ENCODE peak calls at places on chromosome 19, in six cellular contexts. One of them, this sample, is unnamed.

GRCh38 chr19:35901854-35902661 is at the start of gene HCST:
- DNase-seq in HCT116: no peak
- DNase-seq in SK-N-SH: no peak
- DNase-seq in GM12878: no peak
- DNase-seq in HepG2: no peak
- DNase-seq in K562: no peak
- DNase-seq in this sample: no peak

GRCh38 chr19:18967358-18968146 is 26.5 kb upstream of the HOMER3 start:
- DNase-seq in HepG2: no peak
- DNase-seq in GM12878: no peak
- DNase-seq in K562: no peak
- DNase-seq in HCT116: no peak
- DNase-seq in SK-N-SH: no peak
- DNase-seq in this sample: no peak

GRCh38 chr19:11373166-11373884 is 1.1 kb upstream of the SWSAP1 start:
- DNase-seq in K562: no peak
- DNase-seq in GM12878: no peak
- DNase-seq in SK-N-SH: peak; percentile 86
- DNase-seq in HCT116: no peak
- DNase-seq in HepG2: no peak
- DNase-seq in this sample: no peak

GRCh38 chr19:7101498-7102253 is 32.2 kb downstream of the ZNF557 start:
- DNase-seq in GM12878: no peak
- DNase-seq in K562: no peak
- DNase-seq in HCT116: no peak
- DNase-seq in SK-N-SH: no peak
- DNase-seq in HepG2: no peak
- DNase-seq in this sample: no peak

GRCh38 chr19:27746691-27747380 is 1466.1 kb downstream of the UQCRFS1 start:
- DNase-seq in SK-N-SH: peak; percentile 7
- DNase-seq in HepG2: no peak
- DNase-seq in GM12878: no peak
- DNase-seq in K562: peak; percentile 6
- DNase-seq in HCT116: no peak
- DNase-seq in this sample: no peak

GRCh38 chr19:39506944-39507714 is 7.8 kb upstream of the SELENOV start:
- DNase-seq in SK-N-SH: peak; percentile 96
- DNase-seq in K562: peak; percentile 90
- DNase-seq in HepG2: peak; percentile 60
- DNase-seq in GM12878: no peak
- DNase-seq in HCT116: no peak
- DNase-seq in this sample: peak; percentile 100

GRCh38 chr19:10353793-10354391 is 14.5 kb upstream of the ICAM3 start:
- DNase-seq in GM12878: no peak
- DNase-seq in HCT116: peak; percentile 32
- DNase-seq in K562: peak; percentile 85
- DNase-seq in SK-N-SH: peak; percentile 77
- DNase-seq in HepG2: no peak
- DNase-seq in this sample: no peak

GRCh38 chr19:18281082-18282020 is at the start of gene JUND:
- DNase-seq in GM12878: peak; percentile 88
- DNase-seq in HCT116: peak; percentile 93
- DNase-seq in SK-N-SH: peak; percentile 95
- DNase-seq in HepG2: peak; percentile 92
- DNase-seq in K562: peak; percentile 96
- DNase-seq in this sample: no peak

GRCh38 chr19:37977992-37978391 is 71.0 kb downstream of the SIPA1L3 start:
- DNase-seq in GM12878: no peak
- DNase-seq in SK-N-SH: no peak
- DNase-seq in K562: no peak
- DNase-seq in HCT116: no peak
- DNase-seq in HepG2: no peak
- DNase-seq in this sample: no peak

GRCh38 chr19:18386543-18387251 is 739 bp downstream of the GDF15 start:
- DNase-seq in GM12878: no peak
- DNase-seq in K562: no peak
- DNase-seq in HCT116: no peak
- DNase-seq in HepG2: no peak
- DNase-seq in SK-N-SH: no peak
- DNase-seq in this sample: no peak

GRCh38 chr19:41984961-41985360 is 9.1 kb downstream of the ATP1A3 start:
- DNase-seq in SK-N-SH: no peak
- DNase-seq in HCT116: no peak
- DNase-seq in GM12878: no peak
- DNase-seq in K562: no peak
- DNase-seq in HepG2: no peak
- DNase-seq in this sample: no peak

GRCh38 chr19:41552558-41552957 is 23.4 kb upstream of the CEACAM21 start:
- DNase-seq in SK-N-SH: no peak
- DNase-seq in HepG2: no peak
- DNase-seq in GM12878: peak; percentile 79
- DNase-seq in K562: no peak
- DNase-seq in HCT116: no peak
- DNase-seq in this sample: no peak

GRCh38 chr19:32642771-32643170 is 32.2 kb downstream of the ANKRD27 start:
- DNase-seq in SK-N-SH: no peak
- DNase-seq in GM12878: no peak
- DNase-seq in K562: no peak
- DNase-seq in HepG2: no peak
- DNase-seq in HCT116: no peak
- DNase-seq in this sample: no peak

GRCh38 chr19:48565090-48565489 is 13.1 kb downstream of the SULT2B1 start:
- DNase-seq in GM12878: no peak
- DNase-seq in HepG2: peak; percentile 88
- DNase-seq in SK-N-SH: no peak
- DNase-seq in K562: no peak
- DNase-seq in HCT116: no peak
- DNase-seq in this sample: no peak

GRCh38 chr19:39692166-39692565 is 12.1 kb upstream of the LGALS14 start:
- DNase-seq in SK-N-SH: no peak
- DNase-seq in HepG2: no peak
- DNase-seq in HCT116: no peak
- DNase-seq in K562: no peak
- DNase-seq in GM12878: no peak
- DNase-seq in this sample: no peak

GRCh38 chr19:51688665-51689571 is 4.2 kb upstream of the SPACA6 start:
- DNase-seq in GM12878: no peak
- DNase-seq in HepG2: peak; percentile 61
- DNase-seq in K562: peak; percentile 79
- DNase-seq in SK-N-SH: peak; percentile 90
- DNase-seq in HCT116: peak; percentile 73
- DNase-seq in this sample: no peak

GRCh38 chr19:58001895-58002369 is 688 bp downstream of the ZNF606 start:
- DNase-seq in K562: no peak
- DNase-seq in HepG2: peak; percentile 71
- DNase-seq in HCT116: no peak
- DNase-seq in SK-N-SH: peak; percentile 33
- DNase-seq in GM12878: no peak
- DNase-seq in this sample: no peak

GRCh38 chr19:2602391-2603181 is 99.9 kb downstream of the GNG7 start:
- DNase-seq in GM12878: no peak
- DNase-seq in HCT116: no peak
- DNase-seq in K562: no peak
- DNase-seq in HepG2: no peak
- DNase-seq in SK-N-SH: peak; percentile 87
- DNase-seq in this sample: no peak

GRCh38 chr19:28553764-28554163 is 659.2 kb downstream of the UQCRFS1 start:
- DNase-seq in K562: no peak
- DNase-seq in GM12878: no peak
- DNase-seq in HepG2: no peak
- DNase-seq in SK-N-SH: no peak
- DNase-seq in HCT116: no peak
- DNase-seq in this sample: no peak

GRCh38 chr19:17654993-17655392 is 33.2 kb downstream of the UNC13A start:
- DNase-seq in GM12878: no peak
- DNase-seq in HCT116: peak; percentile 64
- DNase-seq in SK-N-SH: peak; percentile 62
- DNase-seq in HepG2: no peak
- DNase-seq in K562: peak; percentile 40
- DNase-seq in this sample: no peak

GRCh38 chr19:58475714-58476497 is at the start of gene ZNF446:
- DNase-seq in HCT116: peak; percentile 95
- DNase-seq in SK-N-SH: peak; percentile 94
- DNase-seq in HepG2: peak; percentile 93
- DNase-seq in GM12878: peak; percentile 93
- DNase-seq in K562: peak; percentile 99
- DNase-seq in this sample: peak; percentile 94

GRCh38 chr19:10603084-10603872 is 16.2 kb upstream of the AP1M2 start:
- DNase-seq in GM12878: peak; percentile 70
- DNase-seq in SK-N-SH: peak; percentile 53
- DNase-seq in HCT116: no peak
- DNase-seq in K562: peak; percentile 44
- DNase-seq in HepG2: no peak
- DNase-seq in this sample: no peak

GRCh38 chr19:17754634-17755532 is 3.6 kb downstream of the FCHO1 start:
- DNase-seq in SK-N-SH: no peak
- DNase-seq in GM12878: peak; percentile 87
- DNase-seq in HepG2: no peak
- DNase-seq in HCT116: no peak
- DNase-seq in K562: no peak
- DNase-seq in this sample: no peak

GRCh38 chr19:16542894-16543498 is 759 bp upstream of the CHERP start:
- DNase-seq in K562: no peak
- DNase-seq in HepG2: no peak
- DNase-seq in HCT116: no peak
- DNase-seq in GM12878: no peak
- DNase-seq in SK-N-SH: no peak
- DNase-seq in this sample: no peak
- TF ChIP-seq REST in K562: no peak
- TF ChIP-seq REST in HepG2: no peak
- TF ChIP-seq REST in HCT116: no peak
- TF ChIP-seq REST in GM12878: no peak
- TF ChIP-seq REST in SK-N-SH: no peak
- TF ChIP-seq REST in this sample: no peak

GRCh38 chr19:56838930-56839664 is 1.4 kb downstream of the PEG3 start:
- DNase-seq in SK-N-SH: peak; percentile 69
- DNase-seq in HCT116: no peak
- DNase-seq in HepG2: peak; percentile 97
- DNase-seq in GM12878: no peak
- DNase-seq in K562: no peak
- DNase-seq in this sample: no peak

GRCh38 chr19:56837004-56837403 is 3.5 kb downstream of the PEG3 start:
- DNase-seq in HCT116: no peak
- DNase-seq in K562: no peak
- DNase-seq in GM12878: no peak
- DNase-seq in HepG2: peak; percentile 37
- DNase-seq in SK-N-SH: peak; percentile 10
- DNase-seq in this sample: no peak

GRCh38 chr19:56837492-56837891 is 3.0 kb downstream of the PEG3 start:
- DNase-seq in HepG2: peak; percentile 28
- DNase-seq in HCT116: no peak
- DNase-seq in GM12878: no peak
- DNase-seq in SK-N-SH: peak; percentile 68
- DNase-seq in K562: no peak
- DNase-seq in this sample: no peak

GRCh38 chr19:56838680-56838929 is 1.9 kb downstream of the PEG3 start:
- DNase-seq in HCT116: no peak
- DNase-seq in GM12878: no peak
- DNase-seq in SK-N-SH: no peak
- DNase-seq in HepG2: no peak
- DNase-seq in K562: no peak
- DNase-seq in this sample: no peak

DNA sequence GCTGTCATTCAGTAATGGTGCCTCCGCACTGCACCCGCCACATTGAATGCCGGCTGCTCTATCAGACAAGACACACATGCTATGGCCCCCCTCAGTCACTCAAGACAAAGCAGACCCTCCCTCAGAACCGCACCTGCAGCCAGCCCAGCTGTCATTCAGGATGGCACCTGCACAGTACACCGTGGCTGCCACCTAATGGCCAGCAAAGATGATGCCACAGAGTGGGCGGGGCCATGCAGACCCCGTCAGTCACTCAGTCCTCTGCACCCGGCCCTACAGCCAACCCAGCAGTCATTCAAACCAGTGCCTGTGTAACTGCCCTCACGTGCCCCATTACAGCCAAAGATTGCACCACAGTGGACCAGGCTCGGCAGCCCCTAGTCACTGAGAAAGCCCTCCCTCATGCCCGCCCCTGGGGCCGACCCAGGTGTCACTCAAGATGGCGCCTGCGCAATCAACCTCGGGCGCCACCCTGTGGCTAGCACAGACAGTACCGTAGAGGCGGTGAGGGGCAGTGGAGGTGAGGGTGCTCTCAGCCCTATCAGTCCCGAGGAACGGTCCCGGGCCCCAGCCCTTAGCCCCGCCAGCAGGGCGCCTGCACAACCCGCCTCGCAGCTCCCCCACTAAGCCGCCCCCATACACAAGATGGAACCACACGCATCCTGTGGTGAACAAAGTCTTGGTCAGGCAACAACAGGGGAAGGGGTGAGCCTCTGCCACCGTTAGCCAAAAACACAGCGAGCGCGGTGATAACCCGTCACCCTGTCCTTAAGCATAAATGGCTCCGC is 2.4 kb downstream of the PEG3 start:
- DNase-seq in SK-N-SH: peak; percentile 64
- DNase-seq in K562: no peak
- DNase-seq in HepG2: peak; percentile 67
- DNase-seq in GM12878: no peak
- DNase-seq in HCT116: no peak
- DNase-seq in this sample: no peak
- TF ChIP-seq SIN3A in SK-N-SH: no peak
- TF ChIP-seq SIN3A in K562: no peak
- TF ChIP-seq SIN3A in HepG2: no peak
- TF ChIP-seq SIN3A in GM12878: no peak
- TF ChIP-seq SIN3A in HCT116: no peak
- TF ChIP-seq SIN3A in this sample: no peak

GRCh38 chr19:8340341-8341096 is 2.5 kb downstream of the KANK3 start:
- DNase-seq in HCT116: no peak
- DNase-seq in K562: no peak
- DNase-seq in GM12878: no peak
- DNase-seq in HepG2: no peak
- DNase-seq in SK-N-SH: peak; percentile 65
- DNase-seq in this sample: no peak
- TF ChIP-seq REST in HCT116: no peak
- TF ChIP-seq REST in K562: no peak
- TF ChIP-seq REST in GM12878: no peak
- TF ChIP-seq REST in HepG2: no peak
- TF ChIP-seq REST in SK-N-SH: no peak
- TF ChIP-seq REST in this sample: no peak

DNA sequence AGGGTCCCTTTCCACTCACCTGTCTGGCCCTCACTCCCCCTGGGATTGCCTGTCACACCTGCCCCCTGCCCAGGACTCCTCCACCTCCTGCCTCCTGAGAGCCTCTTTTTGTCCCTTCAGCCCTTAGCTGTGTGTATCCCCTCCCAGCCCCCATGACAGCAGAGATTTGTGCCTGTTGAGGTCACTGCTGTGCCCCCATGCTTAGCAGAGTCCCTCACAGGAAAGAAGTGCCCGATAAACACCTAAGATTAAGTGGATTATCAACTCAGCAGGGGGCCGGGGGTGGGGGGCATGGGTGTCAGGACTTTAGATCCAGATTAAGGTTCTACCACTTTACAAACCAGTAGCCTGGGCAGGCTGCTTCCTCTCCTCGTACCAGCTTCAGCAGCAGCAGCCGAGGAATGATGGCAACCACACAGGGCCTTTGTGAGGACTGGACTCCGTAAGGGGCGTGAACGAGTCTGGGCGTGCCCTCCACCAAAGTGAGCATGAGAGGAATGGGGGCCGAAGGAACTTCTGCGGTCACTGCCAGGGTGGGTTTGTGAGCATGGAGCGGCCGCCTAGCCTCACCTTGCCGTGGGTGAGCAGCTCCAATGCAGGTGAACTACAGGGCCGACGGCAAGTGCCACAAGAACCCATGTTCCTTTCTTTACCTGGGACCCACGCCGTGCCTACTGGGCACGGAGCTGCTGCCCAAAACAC is 36.1 kb downstream of the ZNF787 start:
- DNase-seq in GM12878: no peak
- DNase-seq in SK-N-SH: peak; percentile 21
- DNase-seq in HCT116: no peak
- DNase-seq in HepG2: no peak
- DNase-seq in K562: no peak
- DNase-seq in this sample: no peak
- TF ChIP-seq SIN3A in GM12878: no peak
- TF ChIP-seq SIN3A in SK-N-SH: no peak
- TF ChIP-seq SIN3A in HCT116: no peak
- TF ChIP-seq SIN3A in HepG2: no peak
- TF ChIP-seq SIN3A in K562: no peak
- TF ChIP-seq SIN3A in this sample: no peak

This sample was measured in Panc1.